ENCODE peak calls at places on chromosome 5, in four cellular contexts. One of them, this sample, is unnamed. For H3K79me2, the result is how much of the 10 kb centered on the place peaks cover.

GRCh38 chr5:124696898-124697297 is 49.5 kb downstream of the ZNF608 start:
- DNase-seq in mesendoderm: no peak
- DNase-seq in H1: no peak
- DNase-seq in H9: no peak
- DNase-seq in this sample: no peak

GRCh38 chr5:10513501-10514442 is 50.1 kb upstream of the ANKRD33B start:
- DNase-seq in H1: peak
- DNase-seq in H9: peak
- DNase-seq in mesendoderm: peak
- DNase-seq in this sample: peak

GRCh38 chr5:88868453-88869068 is 14.4 kb downstream of the MEF2C start:
- DNase-seq in mesendoderm: no peak
- DNase-seq in H9: no peak
- DNase-seq in H1: no peak
- DNase-seq in this sample: no peak

GRCh38 chr5:108344103-108344822 is 37.6 kb downstream of the FBXL17 start:
- DNase-seq in mesendoderm: no peak
- DNase-seq in H9: no peak
- DNase-seq in H1: no peak
- DNase-seq in this sample: no peak

GRCh38 chr5:137264041-137264440 is 235.1 kb downstream of the SPOCK1 start:
- DNase-seq in H9: no peak
- DNase-seq in mesendoderm: peak
- DNase-seq in H1: no peak
- DNase-seq in this sample: peak

GRCh38 chr5:172683264-172683663 is 42.2 kb downstream of the NEURL1B start:
- DNase-seq in H9: peak
- DNase-seq in mesendoderm: peak
- DNase-seq in H1: no peak
- DNase-seq in this sample: no peak

GRCh38 chr5:11790201-11790600 is 114.0 kb downstream of the CTNND2 start:
- DNase-seq in H9: no peak
- DNase-seq in mesendoderm: no peak
- DNase-seq in H1: no peak
- DNase-seq in this sample: no peak

GRCh38 chr5:72494700-72495124 is 12.5 kb downstream of the ZNF366 start:
- DNase-seq in H1: no peak
- DNase-seq in mesendoderm: no peak
- DNase-seq in H9: no peak
- DNase-seq in this sample: no peak

GRCh38 chr5:79974896-79975295 is 16.2 kb downstream of the MTX3 start:
- DNase-seq in mesendoderm: peak
- DNase-seq in H9: no peak
- DNase-seq in H1: no peak
- DNase-seq in this sample: peak

GRCh38 chr5:154138701-154139100 is 51.8 kb upstream of the GALNT10 start:
- DNase-seq in H1: no peak
- DNase-seq in H9: no peak
- DNase-seq in mesendoderm: peak
- DNase-seq in this sample: no peak

GRCh38 chr5:146645382-146645781 is 129.4 kb upstream of the GPR151 start:
- DNase-seq in H9: no peak
- DNase-seq in mesendoderm: peak
- DNase-seq in H1: no peak
- DNase-seq in this sample: no peak

GRCh38 chr5:177195307-177195952 is 61.9 kb downstream of the NSD1 start:
- DNase-seq in H9: no peak
- DNase-seq in H1: no peak
- DNase-seq in mesendoderm: peak
- DNase-seq in this sample: no peak

GRCh38 chr5:105508519-105508918 is 1945.9 kb upstream of the NUDT12 start:
- DNase-seq in H9: no peak
- DNase-seq in mesendoderm: no peak
- DNase-seq in H1: no peak
- DNase-seq in this sample: no peak

GRCh38 chr5:94693043-94693822 is 74.8 kb downstream of the SLF1 start:
- DNase-seq in H9: no peak
- DNase-seq in mesendoderm: peak
- DNase-seq in H1: no peak
- DNase-seq in this sample: peak

GRCh38 chr5:149370878-149371277 is 8.2 kb downstream of the IL17B start:
- DNase-seq in H1: no peak
- DNase-seq in mesendoderm: no peak
- DNase-seq in H9: no peak
- DNase-seq in this sample: no peak

GRCh38 chr5:131394128-131394527 is 130.3 kb downstream of the CDC42SE2 start:
- DNase-seq in H1: no peak
- DNase-seq in H9: no peak
- DNase-seq in mesendoderm: no peak
- DNase-seq in this sample: no peak

GRCh38 chr5:132677191-132677590 is 3.4 kb downstream of the IL4 start:
- DNase-seq in mesendoderm: peak
- DNase-seq in H1: no peak
- DNase-seq in H9: peak
- DNase-seq in this sample: peak

GRCh38 chr5:168788786-168789185 is 209.6 kb upstream of the PANK3 start:
- DNase-seq in H9: no peak
- DNase-seq in mesendoderm: no peak
- DNase-seq in H1: no peak
- DNase-seq in this sample: no peak

GRCh38 chr5:176676361-176676824 is 29.1 kb downstream of the TSPAN17 start:
- DNase-seq in mesendoderm: peak
- DNase-seq in H1: no peak
- DNase-seq in H9: no peak
- DNase-seq in this sample: no peak

GRCh38 chr5:174680901-174681565 is 43.3 kb upstream of the MSX2 start:
- DNase-seq in H1: no peak
- DNase-seq in H9: no peak
- DNase-seq in mesendoderm: peak
- DNase-seq in this sample: peak

GRCh38 chr5:115816226-115817042 is at the start of gene CDO1:
- DNase-seq in H9: peak
- DNase-seq in H1: peak
- DNase-seq in mesendoderm: peak
- DNase-seq in this sample: peak

GRCh38 chr5:73387630-73388370 is 60.8 kb downstream of the FOXD1 start:
- DNase-seq in mesendoderm: no peak
- DNase-seq in H9: no peak
- DNase-seq in H1: no peak
- DNase-seq in this sample: no peak

GRCh38 chr5:36373527-36374086 is 71.9 kb upstream of the RANBP3L start:
- DNase-seq in mesendoderm: no peak
- DNase-seq in H1: no peak
- DNase-seq in H9: no peak
- DNase-seq in this sample: peak

GRCh38 chr5:159182691-159183090 is 26.7 kb downstream of the RNF145 start:
- DNase-seq in mesendoderm: peak
- DNase-seq in H1: no peak
- DNase-seq in H9: no peak
- DNase-seq in this sample: no peak

GRCh38 chr5:148733601-148734438 is 79.5 kb upstream of the HTR4 start:
- DNase-seq in H1: peak
- DNase-seq in H9: peak
- DNase-seq in mesendoderm: peak
- DNase-seq in this sample: peak

GRCh38 chr5:102789469-102789868 is 34.4 kb downstream of the PAM start:
- DNase-seq in H1: no peak
- DNase-seq in H9: no peak
- DNase-seq in mesendoderm: no peak
- DNase-seq in this sample: no peak
- H2BK5ac ChIP-seq in H1: no peak
- H2BK5ac ChIP-seq in H9: no peak
- H2BK5ac ChIP-seq in mesendoderm: no peak
- H2BK5ac ChIP-seq in this sample: no peak

GRCh38 chr5:140555747-140556312 is 1.4 kb downstream of the SRA1 start:
- DNase-seq in mesendoderm: no peak
- DNase-seq in H9: no peak
- DNase-seq in H1: no peak
- DNase-seq in this sample: no peak
- H3K79me2 ChIP-seq in mesendoderm: under half
- H3K79me2 ChIP-seq in H9: under half
- H3K79me2 ChIP-seq in H1: under half
- H3K79me2 ChIP-seq in this sample: under half

GRCh38 chr5:643811-644271 is 31.7 kb downstream of the CEP72 start:
- DNase-seq in mesendoderm: no peak
- DNase-seq in H1: no peak
- DNase-seq in H9: no peak
- DNase-seq in this sample: no peak
- H2AK5ac ChIP-seq in mesendoderm: no peak
- H2AK5ac ChIP-seq in H1: no peak
- H2AK5ac ChIP-seq in H9: no peak
- H2AK5ac ChIP-seq in this sample: no peak

GRCh38 chr5:96065577-96066385 is 104.1 kb upstream of the ELL2 start:
- DNase-seq in H1: no peak
- DNase-seq in mesendoderm: no peak
- DNase-seq in H9: no peak
- DNase-seq in this sample: no peak

GRCh38 chr5:96067251-96067650 is 105.6 kb upstream of the ELL2 start:
- DNase-seq in H1: no peak
- DNase-seq in H9: no peak
- DNase-seq in mesendoderm: no peak
- DNase-seq in this sample: no peak

GRCh38 chr5:96066386-96066719 is 104.7 kb upstream of the ELL2 start:
- DNase-seq in mesendoderm: no peak
- DNase-seq in H1: no peak
- DNase-seq in H9: no peak
- DNase-seq in this sample: no peak

GRCh38 chr5:96062836-96063235 is 101.2 kb upstream of the ELL2 start:
- DNase-seq in H1: no peak
- DNase-seq in H9: no peak
- DNase-seq in mesendoderm: no peak
- DNase-seq in this sample: no peak

GRCh38 chr5:96064905-96065304 is 103.3 kb upstream of the ELL2 start:
- DNase-seq in H1: no peak
- DNase-seq in H9: no peak
- DNase-seq in mesendoderm: no peak
- DNase-seq in this sample: no peak
- H2BK5ac ChIP-seq in H1: no peak
- H2BK5ac ChIP-seq in H9: no peak
- H2BK5ac ChIP-seq in mesendoderm: no peak
- H2BK5ac ChIP-seq in this sample: no peak

GRCh38 chr5:40828690-40829661 is 6.0 kb downstream of the RPL37 start:
- DNase-seq in H9: no peak
- DNase-seq in H1: no peak
- DNase-seq in mesendoderm: no peak
- DNase-seq in this sample: no peak

GRCh38 chr5:40831346-40832210 is 3.4 kb downstream of the RPL37 start:
- DNase-seq in H9: no peak
- DNase-seq in mesendoderm: no peak
- DNase-seq in H1: no peak
- DNase-seq in this sample: peak

GRCh38 chr5:40828021-40828631 is 6.9 kb downstream of the RPL37 start:
- DNase-seq in H9: no peak
- DNase-seq in H1: no peak
- DNase-seq in mesendoderm: no peak
- DNase-seq in this sample: no peak

GRCh38 chr5:40827479-40827977 is 7.5 kb downstream of the RPL37 start:
- DNase-seq in mesendoderm: no peak
- DNase-seq in H9: no peak
- DNase-seq in H1: no peak
- DNase-seq in this sample: no peak

GRCh38 chr5:40829748-40830305 is 5.2 kb downstream of the RPL37 start:
- DNase-seq in H1: no peak
- DNase-seq in H9: no peak
- DNase-seq in mesendoderm: no peak
- DNase-seq in this sample: no peak
- H3K79me2 ChIP-seq in H1: under half
- H3K79me2 ChIP-seq in H9: under half
- H3K79me2 ChIP-seq in mesendoderm: under half
- H3K79me2 ChIP-seq in this sample: under half

DNA sequence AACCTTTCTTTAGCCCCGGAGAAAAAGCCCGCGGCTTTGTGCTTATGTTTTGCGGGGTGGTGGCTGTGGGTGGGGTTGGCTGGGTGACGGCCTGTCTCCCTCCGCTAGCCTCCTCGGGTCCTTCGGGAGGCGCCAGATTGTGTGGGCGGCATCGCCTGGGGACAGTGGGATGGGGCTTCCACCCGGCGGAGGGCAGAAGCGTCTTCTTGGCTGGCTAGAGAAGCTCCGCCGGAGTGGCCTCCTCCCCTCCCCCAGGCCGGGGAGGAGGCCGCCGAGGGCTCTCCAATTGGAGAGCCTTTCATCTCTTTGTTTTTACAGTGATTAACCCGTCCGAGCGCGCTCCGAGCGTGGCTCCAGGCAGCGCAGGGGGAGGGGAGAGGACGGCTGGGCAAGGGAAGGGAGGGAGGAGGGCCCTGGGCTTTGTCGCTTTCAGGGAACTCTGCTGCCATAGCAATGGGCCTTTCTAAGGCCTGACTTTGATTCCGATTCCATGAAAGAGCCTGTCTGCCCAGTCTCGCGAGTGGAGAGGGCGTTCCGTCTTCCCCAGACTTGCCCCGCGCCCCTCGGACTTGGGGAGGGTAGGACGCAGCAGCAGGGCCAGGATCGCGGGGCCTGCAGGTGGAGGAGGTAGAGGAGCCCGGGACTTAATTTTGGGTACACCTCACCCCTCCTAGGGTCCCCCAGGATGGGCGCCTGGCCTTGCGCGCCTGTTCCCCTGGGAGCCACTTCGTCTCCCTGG is 36.7 kb upstream of the TIFAB start:
- DNase-seq in mesendoderm: peak
- DNase-seq in H1: peak
- DNase-seq in H9: peak
- DNase-seq in this sample: no peak
- H2AK5ac ChIP-seq in mesendoderm: no peak
- H2AK5ac ChIP-seq in H1: no peak
- H2AK5ac ChIP-seq in H9: no peak
- H2AK5ac ChIP-seq in this sample: no peak